ENCODE peak calls at places on chromosome 7, in four cellular contexts. One of them, this sample, is unnamed.

GRCh38 chr7:17680943-17681351 is 259.3 kb downstream of the SNX13 start:
- DNase-seq in BJ: no peak
- DNase-seq in endodermal cell: no peak
- DNase-seq in kidney: no peak
- DNase-seq in this sample: no peak

GRCh38 chr7:129950191-129950940 is 2.4 kb downstream of the UBE2H start:
- DNase-seq in BJ: no peak
- DNase-seq in endodermal cell: no peak
- DNase-seq in kidney: peak
- DNase-seq in this sample: no peak

GRCh38 chr7:51198654-51199053 is 118.0 kb downstream of the COBL start:
- DNase-seq in BJ: no peak
- DNase-seq in endodermal cell: no peak
- DNase-seq in kidney: no peak
- DNase-seq in this sample: no peak

GRCh38 chr7:52498319-52498718 is 537.1 kb upstream of the POM121L12 start:
- DNase-seq in BJ: no peak
- DNase-seq in endodermal cell: no peak
- DNase-seq in kidney: no peak
- DNase-seq in this sample: no peak

GRCh38 chr7:152859781-152860191 is 100.2 kb downstream of the ACTR3B start:
- DNase-seq in BJ: no peak
- DNase-seq in endodermal cell: peak
- DNase-seq in kidney: no peak
- DNase-seq in this sample: peak

GRCh38 chr7:75727881-75728592 is 10.7 kb downstream of the HIP1 start:
- DNase-seq in BJ: no peak
- DNase-seq in endodermal cell: peak
- DNase-seq in kidney: peak
- DNase-seq in this sample: no peak

GRCh38 chr7:14666304-14666703 is 236.2 kb downstream of the DGKB start:
- DNase-seq in BJ: no peak
- DNase-seq in endodermal cell: no peak
- DNase-seq in kidney: no peak
- DNase-seq in this sample: no peak

GRCh38 chr7:133535308-133535707 is 282.4 kb downstream of the EXOC4 start:
- DNase-seq in BJ: no peak
- DNase-seq in endodermal cell: no peak
- DNase-seq in kidney: no peak
- DNase-seq in this sample: no peak

GRCh38 chr7:51019891-51020855 is 237.5 kb upstream of the GRB10 start:
- DNase-seq in BJ: no peak
- DNase-seq in endodermal cell: no peak
- DNase-seq in kidney: no peak
- DNase-seq in this sample: no peak

GRCh38 chr7:141550694-141551079 is 523 bp upstream of the AGK start:
- DNase-seq in BJ: no peak
- DNase-seq in endodermal cell: peak
- DNase-seq in kidney: no peak
- DNase-seq in this sample: no peak

GRCh38 chr7:2012044-2012900 is 220.5 kb downstream of the MAD1L1 start:
- DNase-seq in BJ: no peak
- DNase-seq in endodermal cell: no peak
- DNase-seq in kidney: peak
- DNase-seq in this sample: no peak

GRCh38 chr7:46215987-46216567 is 295.0 kb upstream of the IGFBP3 start:
- DNase-seq in BJ: no peak
- DNase-seq in endodermal cell: peak
- DNase-seq in kidney: no peak
- DNase-seq in this sample: no peak

GRCh38 chr7:1204460-1204859 is 28.2 kb upstream of the UNCX start:
- DNase-seq in BJ: no peak
- DNase-seq in endodermal cell: no peak
- DNase-seq in kidney: no peak
- DNase-seq in this sample: no peak

GRCh38 chr7:112365551-112365950 is 84.7 kb upstream of the IFRD1 start:
- DNase-seq in BJ: no peak
- DNase-seq in endodermal cell: no peak
- DNase-seq in kidney: no peak
- DNase-seq in this sample: no peak

GRCh38 chr7:99997545-99998137 is 17.8 kb upstream of the ZKSCAN1 start:
- DNase-seq in BJ: no peak
- DNase-seq in endodermal cell: peak
- DNase-seq in kidney: peak
- DNase-seq in this sample: no peak

GRCh38 chr7:135192914-135193536 is 18.3 kb downstream of the WDR91 start:
- DNase-seq in BJ: no peak
- DNase-seq in endodermal cell: no peak
- DNase-seq in kidney: no peak
- DNase-seq in this sample: no peak

GRCh38 chr7:52504546-52504945 is 530.9 kb upstream of the POM121L12 start:
- DNase-seq in BJ: no peak
- DNase-seq in endodermal cell: no peak
- DNase-seq in kidney: no peak
- DNase-seq in this sample: no peak

GRCh38 chr7:30511973-30512662 is 7.5 kb upstream of the GGCT start:
- DNase-seq in BJ: no peak
- DNase-seq in endodermal cell: no peak
- DNase-seq in kidney: no peak
- DNase-seq in this sample: no peak

GRCh38 chr7:41916450-41916927 is 213.6 kb upstream of the INHBA start:
- DNase-seq in BJ: peak
- DNase-seq in endodermal cell: no peak
- DNase-seq in kidney: no peak
- DNase-seq in this sample: peak

GRCh38 chr7:13984831-13985685 is 4.4 kb downstream of the ETV1 start:
- DNase-seq in BJ: no peak
- DNase-seq in endodermal cell: no peak
- DNase-seq in kidney: no peak
- DNase-seq in this sample: no peak

GRCh38 chr7:2928613-2929311 is 84.7 kb upstream of the GNA12 start:
- DNase-seq in BJ: no peak
- DNase-seq in endodermal cell: peak
- DNase-seq in kidney: peak
- DNase-seq in this sample: no peak

GRCh38 chr7:157271315-157271990 is 65.4 kb upstream of the DNAJB6 start:
- DNase-seq in BJ: no peak
- DNase-seq in endodermal cell: no peak
- DNase-seq in kidney: peak
- DNase-seq in this sample: no peak

GRCh38 chr7:40428421-40428820 is 293.6 kb downstream of the SUGCT start:
- DNase-seq in BJ: no peak
- DNase-seq in endodermal cell: no peak
- DNase-seq in kidney: no peak
- DNase-seq in this sample: no peak

GRCh38 chr7:108062250-108063014 is 59.5 kb upstream of the LAMB1 start:
- DNase-seq in BJ: no peak
- DNase-seq in endodermal cell: peak
- DNase-seq in kidney: no peak
- DNase-seq in this sample: no peak

GRCh38 chr7:105178177-105178576 is 164.2 kb downstream of the KMT2E start:
- DNase-seq in BJ: no peak
- DNase-seq in endodermal cell: no peak
- DNase-seq in kidney: no peak
- DNase-seq in this sample: no peak

GRCh38 chr7:35260254-35260653 is 6.4 kb upstream of the TBX20 start:
- DNase-seq in BJ: no peak
- DNase-seq in endodermal cell: no peak
- DNase-seq in kidney: no peak
- DNase-seq in this sample: no peak

GRCh38 chr7:35263396-35263795 is 9.5 kb upstream of the TBX20 start:
- DNase-seq in BJ: no peak
- DNase-seq in endodermal cell: no peak
- DNase-seq in kidney: no peak
- DNase-seq in this sample: no peak

GRCh38 chr7:35261041-35261440 is 7.1 kb upstream of the TBX20 start:
- DNase-seq in BJ: no peak
- DNase-seq in endodermal cell: peak
- DNase-seq in kidney: no peak
- DNase-seq in this sample: no peak

GRCh38 chr7:35259555-35259954 is 5.7 kb upstream of the TBX20 start:
- DNase-seq in BJ: no peak
- DNase-seq in endodermal cell: no peak
- DNase-seq in kidney: no peak
- DNase-seq in this sample: no peak

DNA sequence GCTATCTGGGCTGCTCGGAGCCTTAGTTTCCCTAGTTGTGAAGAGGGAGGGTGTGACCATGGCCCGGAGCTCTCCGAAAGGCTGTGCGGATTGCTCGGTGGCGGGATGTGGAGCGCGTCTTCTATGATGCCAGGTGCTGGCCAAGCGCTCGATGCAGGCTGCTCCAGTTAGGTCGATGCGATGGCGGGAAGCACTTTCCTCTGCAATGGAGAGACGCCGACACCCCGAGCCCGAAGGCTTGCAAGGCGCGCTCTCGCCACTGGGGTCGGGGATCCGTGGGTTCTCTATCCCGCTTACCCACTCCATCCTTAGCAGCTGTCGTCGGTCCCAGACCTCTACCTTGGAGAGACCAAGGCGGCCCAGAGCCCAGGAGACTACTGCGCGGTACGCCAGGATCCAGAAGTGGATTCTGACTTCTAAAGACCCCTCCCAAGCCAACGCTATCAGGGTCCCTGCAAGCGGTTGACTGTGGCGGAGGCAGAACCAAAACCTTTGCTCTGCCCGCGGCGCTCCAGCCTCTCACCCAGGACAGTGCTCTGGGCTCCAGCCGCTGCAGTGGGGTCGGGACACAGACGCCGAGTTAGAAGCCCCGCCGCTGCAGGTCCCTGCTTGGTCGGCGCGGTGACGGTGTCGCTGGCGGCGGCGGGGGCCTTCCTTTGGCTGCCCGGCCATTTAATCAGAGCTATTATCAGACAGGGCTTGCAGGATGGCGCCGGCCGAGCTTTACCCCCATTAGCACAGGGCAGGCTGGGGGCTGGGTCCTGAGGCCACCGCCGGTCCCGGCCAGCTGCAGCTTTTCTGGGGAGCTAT is 7.8 kb upstream of the TBX20 start:
- DNase-seq in BJ: no peak
- DNase-seq in endodermal cell: peak
- DNase-seq in kidney: peak
- DNase-seq in this sample: no peak
- TF ChIP-seq CTCF in BJ: no peak
- TF ChIP-seq CTCF in endodermal cell: peak
- TF ChIP-seq CTCF in kidney: no peak
- TF ChIP-seq CTCF in this sample: no peak

GRCh38 chr7:136868496-136869005 is at the start of gene CHRM2:
- DNase-seq in BJ: no peak
- DNase-seq in endodermal cell: peak
- DNase-seq in kidney: no peak
- DNase-seq in this sample: no peak

GRCh38 chr7:136870799-136871487 is 2.5 kb downstream of the CHRM2 start:
- DNase-seq in BJ: no peak
- DNase-seq in endodermal cell: peak
- DNase-seq in kidney: no peak
- DNase-seq in this sample: no peak

GRCh38 chr7:136869006-136869961 is 832 bp downstream of the CHRM2 start:
- DNase-seq in BJ: no peak
- DNase-seq in endodermal cell: peak
- DNase-seq in kidney: peak
- DNase-seq in this sample: no peak

GRCh38 chr7:136874393-136875032 is 6.1 kb downstream of the CHRM2 start:
- DNase-seq in BJ: no peak
- DNase-seq in endodermal cell: no peak
- DNase-seq in kidney: no peak
- DNase-seq in this sample: peak

DNA sequence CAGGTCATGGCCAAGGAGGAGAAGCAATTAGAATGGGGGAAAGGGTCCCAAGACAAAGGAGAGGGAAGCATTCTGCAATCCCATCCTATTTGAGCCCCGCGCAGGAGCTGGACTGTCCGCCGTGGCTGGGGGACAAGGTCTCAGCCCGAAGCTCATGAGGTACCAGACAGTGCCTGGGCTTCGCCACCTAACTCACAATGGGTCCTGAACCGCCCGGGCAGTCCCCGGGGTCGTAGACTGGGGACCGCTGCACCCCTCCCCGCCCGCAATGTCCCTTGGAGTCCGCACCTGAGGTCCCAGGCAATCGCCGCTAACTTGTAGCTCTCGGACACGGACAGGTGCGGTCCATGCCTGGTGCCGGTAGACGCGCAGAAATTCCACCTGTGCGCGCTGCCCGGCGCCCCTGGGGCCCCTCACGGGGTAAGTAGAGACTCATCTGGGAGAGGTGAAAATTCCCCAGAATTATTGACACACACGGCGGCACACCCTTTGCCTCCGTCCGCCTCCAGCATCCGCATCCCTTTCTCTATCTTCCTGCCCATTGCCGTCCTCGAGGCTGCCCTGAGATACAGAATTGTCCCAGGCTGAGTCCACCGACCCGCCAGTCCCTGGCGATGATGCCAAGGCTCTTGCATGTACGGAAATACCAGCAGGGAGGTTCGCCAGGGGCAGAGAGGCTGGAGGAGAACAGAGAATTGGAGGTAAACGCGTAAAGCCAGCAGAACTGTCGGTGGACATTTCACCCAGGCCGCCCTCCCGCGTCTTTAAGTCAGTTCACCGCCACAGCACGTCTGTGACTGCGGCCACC is 1.7 kb downstream of the CHRM2 start:
- DNase-seq in BJ: no peak
- DNase-seq in endodermal cell: peak
- DNase-seq in kidney: peak
- DNase-seq in this sample: no peak
- H3K4me3 ChIP-seq in BJ: peak
- H3K4me3 ChIP-seq in endodermal cell: peak
- H3K4me3 ChIP-seq in kidney: no peak
- H3K4me3 ChIP-seq in this sample: peak

GRCh38 chr7:47502240-47502877 is 79.6 kb downstream of the TNS3 start:
- DNase-seq in BJ: no peak
- DNase-seq in endodermal cell: no peak
- DNase-seq in kidney: peak
- DNase-seq in this sample: no peak
- TF ChIP-seq CTCF in BJ: peak
- TF ChIP-seq CTCF in endodermal cell: peak
- TF ChIP-seq CTCF in kidney: no peak
- TF ChIP-seq CTCF in this sample: no peak

DNA sequence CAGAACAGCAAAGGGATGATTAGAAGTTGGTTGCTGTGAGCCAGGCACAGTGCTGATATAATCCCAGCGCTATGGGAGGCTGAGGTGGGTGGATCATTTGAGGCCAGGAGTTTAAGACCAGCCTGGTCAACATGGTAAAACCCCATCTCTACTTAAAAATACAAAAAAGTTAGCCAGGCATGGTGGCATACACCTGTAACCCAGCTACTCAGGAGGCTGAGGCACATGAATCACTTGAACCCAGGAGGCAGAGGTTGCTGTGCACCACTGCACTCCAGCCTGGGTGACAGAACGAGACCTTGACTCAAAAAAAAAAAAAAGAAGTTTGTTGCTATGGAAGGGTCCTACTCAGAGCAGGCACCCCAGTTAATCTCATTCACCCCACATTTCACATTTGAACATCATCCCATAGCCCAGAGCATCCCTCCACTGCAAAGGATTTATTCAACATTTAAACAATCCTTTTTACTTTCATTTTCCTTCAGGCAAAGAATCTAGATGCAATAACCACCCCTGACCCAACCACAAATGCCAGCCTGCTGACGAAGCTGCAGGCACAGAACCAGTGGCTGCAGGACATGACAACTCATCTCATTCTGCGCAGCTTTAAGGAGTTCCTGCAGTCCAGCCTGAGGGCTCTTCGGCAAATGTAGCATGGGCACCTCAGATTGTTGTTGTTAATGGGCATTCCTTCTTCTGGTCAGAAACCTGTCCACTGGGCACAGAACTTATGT is 4.1 kb downstream of the IL6 start:
- DNase-seq in BJ: peak
- DNase-seq in endodermal cell: no peak
- DNase-seq in kidney: no peak
- DNase-seq in this sample: no peak
- H3K4me3 ChIP-seq in BJ: no peak
- H3K4me3 ChIP-seq in endodermal cell: no peak
- H3K4me3 ChIP-seq in kidney: no peak
- H3K4me3 ChIP-seq in this sample: peak

This sample was measured in HFF-Myc.